ENCODE peak calls at places on chromosome 10, in seven cellular contexts. D is activated gamma-delta T cell treated with Interleukin-2 at 50 U/mL for 16 hours, J is G401, S is C1 segment of cervical spinal cord, R is IMR-90, X is brain microvascular endothelial cell, G is left ventricle myocardium superior. W is an unnamed sample.

GRCh38 chr10:17209931-17210330 is 8.5 kb upstream of the TRDMT1 start:
- DNase-seq in G (no peak), J (no peak), X (no peak), R (peak; percentile 33), D (no peak), S (no peak), W (no peak)

GRCh38 chr10:31921031-31921430 is 7.6 kb downstream of the ARHGAP12 start:
- DNase-seq in J (no peak), R (no peak), G (no peak), D (no peak), X (no peak), S (no peak), W (no peak)

GRCh38 chr10:62681211-62681940 is 123.1 kb upstream of the ADO start:
- DNase-seq in D (peak; percentile 60), S (no peak), G (peak; percentile 32), R (no peak), X (peak; percentile 6), J (no peak), W (peak; percentile 67)

GRCh38 chr10:97373456-97373855 is 27.7 kb downstream of the RRP12 start:
- DNase-seq in G (no peak), S (no peak), R (no peak), X (no peak), J (no peak), D (no peak), W (no peak)

GRCh38 chr10:93818086-93818485 is 60.4 kb downstream of the LGI1 start:
- DNase-seq in J (peak; percentile 82), D (no peak), S (no peak), G (no peak), X (no peak), R (no peak), W (no peak)

GRCh38 chr10:26780793-26781601 is 79.8 kb downstream of the ABI1 start:
- DNase-seq in G (no peak), R (peak; percentile 95), X (peak; percentile 78), J (no peak), S (peak; percentile 13), D (no peak), W (no peak)

GRCh38 chr10:88195841-88196240 is 332.4 kb downstream of the PTEN start:
- DNase-seq in S (no peak), R (no peak), D (no peak), G (no peak), J (no peak), X (no peak), W (no peak)

GRCh38 chr10:126880926-126881325 is 24.3 kb upstream of the DOCK1 start:
- DNase-seq in J (no peak), X (no peak), G (no peak), R (no peak), S (no peak), D (no peak), W (no peak)

GRCh38 chr10:117461766-117462423 is 80.7 kb upstream of the EMX2 start:
- DNase-seq in D (no peak), G (no peak), X (peak; percentile 11), R (peak; percentile 37), J (no peak), S (peak; percentile 12), W (no peak)

GRCh38 chr10:107425844-107426553 is 261.5 kb upstream of the SORCS1 start:
- DNase-seq in G (no peak), D (no peak), R (no peak), X (no peak), J (no peak), S (no peak), W (no peak)

W was measured in immature natural killer cell.